ENCODE peak calls at places on chromosomes 12 and 14, in four cellular contexts. T is GM12878, H is left ventricle myocardium inferior, W is left lung. P is an unnamed sample.

GRCh38 chr12:47722926-47723631 is 2.2 kb downstream of the ENDOU start:
- DNase-seq in T (no peak), H (no peak), W (no peak), P (no peak)

GRCh38 chr12:104458645-104459555 is 2.2 kb downstream of the CHST11 start:
- DNase-seq in T (no peak), H (peak; percentile 20), W (peak; percentile 47), P (no peak)

GRCh38 chr14:24831677-24832076 is 197.7 kb upstream of the GZMB start:
- DNase-seq in T (no peak), H (no peak), W (no peak), P (no peak)

GRCh38 chr12:45425426-45425825 is 209.5 kb downstream of the ANO6 start:
- DNase-seq in T (no peak), H (no peak), W (no peak), P (no peak)

GRCh38 chr14:57822081-57822480 is 43.8 kb downstream of the SLC35F4 start:
- DNase-seq in T (no peak), H (no peak), W (no peak), P (no peak)

GRCh38 chr12:98064501-98064900 is 450.9 kb upstream of the TMPO start:
- DNase-seq in T (no peak), H (no peak), W (no peak), P (no peak)

GRCh38 chr14:39841088-39841487 is 408.9 kb upstream of the FBXO33 start:
- DNase-seq in T (no peak), H (no peak), W (no peak), P (no peak)

GRCh38 chr14:95685978-95686922 is at the start of gene TCL1B:
- DNase-seq in T (no peak), H (no peak), W (no peak), P (no peak)

GRCh38 chr12:99170026-99170425 is 477.5 kb upstream of the GARIN6 start:
- DNase-seq in T (no peak), H (no peak), W (no peak), P (no peak)

GRCh38 chr12:98058838-98059237 is 456.6 kb upstream of the TMPO start:
- DNase-seq in T (no peak), H (no peak), W (no peak), P (no peak)

GRCh38 chr12:617304-617915 is 45.8 kb downstream of the NINJ2 start:
- DNase-seq in T (no peak), H (peak; percentile 74), W (peak; percentile 83), P (no peak)

GRCh38 chr12:19030180-19030579 is 99.4 kb upstream of the PLEKHA5 start:
- DNase-seq in T (no peak), H (no peak), W (no peak), P (no peak)

GRCh38 chr12:132248439-132249157 is 80.8 kb downstream of the GALNT9 start:
- DNase-seq in T (no peak), H (no peak), W (no peak), P (no peak)

GRCh38 chr12:52906049-52906645 is 1.3 kb upstream of the KRT8 start:
- DNase-seq in T (no peak), H (no peak), W (no peak), P (no peak)

GRCh38 chr14:30655124-30655523 is 33.0 kb downstream of the SCFD1 start:
- DNase-seq in T (no peak), H (no peak), W (no peak), P (no peak)

GRCh38 chr12:109735051-109735521 is 21.5 kb downstream of the FAM222A start:
- DNase-seq in T (no peak), H (peak; percentile 2), W (peak; percentile 24), P (no peak)

GRCh38 chr14:71905031-71905430 is 27.2 kb upstream of the RGS6 start:
- DNase-seq in T (no peak), H (no peak), W (no peak), P (no peak)

GRCh38 chr12:59780605-59781135 is 184.8 kb downstream of the SLC16A7 start:
- DNase-seq in T (no peak), H (no peak), W (no peak), P (no peak)

GRCh38 chr14:97641827-97642226 is 844.6 kb downstream of the VRK1 start:
- DNase-seq in T (no peak), H (no peak), W (no peak), P (no peak)

GRCh38 chr14:90830931-90831701 is 14.9 kb upstream of the TTC7B start:
- DNase-seq in T (no peak), H (no peak), W (no peak), P (no peak)

GRCh38 chr12:122022393-122023338 is 982 bp downstream of the BCL7A start:
- DNase-seq in T (no peak), H (peak; percentile 32), W (no peak), P (no peak)

GRCh38 chr14:67166450-67166853 is 22.8 kb upstream of the GARIN2 start:
- DNase-seq in T (no peak), H (no peak), W (no peak), P (no peak)

GRCh38 chr12:129226005-129226404 is 372.7 kb downstream of the GLT1D1 start:
- DNase-seq in T (no peak), H (no peak), W (no peak), P (no peak)

GRCh38 chr14:105315211-105315721 is 718 bp downstream of the PACS2 start:
- DNase-seq in T (no peak), H (no peak), W (peak; percentile 53), P (no peak)
- H3K4me3 ChIP-seq in T (peak overlapping the region; percentile 80), H (peak overlapping the region; percentile 83), W (peak overlapping the region; percentile 65), P (peak overlapping the region; percentile 89)

DNA sequence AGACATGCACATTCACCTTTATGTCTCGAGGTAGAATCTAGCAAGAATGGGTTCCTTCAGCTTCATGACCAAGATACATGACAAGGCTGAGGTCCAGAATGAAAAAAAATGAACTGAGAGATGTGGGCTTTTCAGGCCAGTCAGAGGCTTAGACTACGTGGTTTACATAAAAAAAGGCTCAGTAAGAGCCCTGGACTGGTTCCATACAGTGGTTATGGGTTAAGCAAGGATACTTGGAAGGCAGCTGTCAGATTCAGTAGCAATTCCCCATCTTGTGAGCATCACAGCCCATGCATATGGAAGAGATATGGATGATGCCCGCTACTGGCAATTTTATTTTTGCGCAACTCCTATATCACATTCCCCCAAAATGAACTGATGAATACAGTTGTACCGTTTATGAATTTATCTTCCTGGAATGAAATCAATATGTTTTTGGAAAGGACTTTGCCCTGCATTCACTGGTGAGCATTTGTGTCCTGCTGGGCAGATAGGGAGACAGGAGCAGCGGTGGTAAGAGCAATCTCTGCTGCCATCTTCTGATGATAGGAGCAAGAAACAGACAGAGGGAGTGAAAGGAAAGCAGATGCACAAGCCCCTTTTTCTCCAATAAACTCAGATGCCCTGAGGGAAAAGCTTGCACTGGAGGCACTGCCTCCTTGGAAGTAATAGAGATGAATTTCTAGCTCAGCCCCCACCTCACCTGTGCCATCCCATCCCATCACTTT is 280.4 kb downstream of the GALC start:
- DNase-seq in T (no peak), H (no peak), W (no peak), P (no peak)
- TF ChIP-seq CTCF in T (no peak), H (no peak), W (no peak), P (no peak)

GRCh38 chr14:44168566-44168965 is 338.5 kb downstream of the FSCB start:
- DNase-seq in T (no peak), H (no peak), W (no peak), P (no peak)
- H3K27ac ChIP-seq in T (no peak overlapping the region), H (no peak overlapping the region), W (no peak overlapping the region), P (no peak overlapping the region)

DNA sequence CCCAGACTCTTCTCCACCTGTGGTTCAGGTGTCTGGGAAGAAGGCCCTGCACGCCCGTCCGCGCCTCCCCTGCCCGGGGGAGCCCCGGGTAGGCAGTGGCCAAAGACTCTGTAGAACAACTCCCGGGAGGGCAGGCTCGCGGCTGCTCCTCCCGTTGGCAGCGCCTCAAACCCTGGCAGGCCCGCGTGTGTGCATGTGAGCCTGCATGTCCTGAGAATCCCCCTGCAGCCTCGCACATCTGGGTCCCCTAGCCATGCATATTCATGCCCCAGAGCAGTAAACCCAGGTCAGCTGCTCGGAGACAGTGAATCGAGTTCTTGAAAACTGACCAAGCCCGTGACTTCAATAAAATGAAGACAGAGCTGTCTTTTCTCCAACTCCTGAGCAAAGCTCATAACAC is 165.9 kb downstream of the MON2 start:
- DNase-seq in T (no peak), H (peak; percentile 61), W (peak; percentile 40), P (no peak)
- H3K4me3 ChIP-seq in T (peak overlapping the region; percentile 61), H (peak overlapping the region; percentile 77), W (peak overlapping the region; percentile 46), P (peak overlapping the region; percentile 69)

GRCh38 chr12:111033281-111034147 is 113.1 kb upstream of the MYL2 start:
- DNase-seq in T (no peak), H (no peak), W (no peak), P (no peak)
- TF ChIP-seq CTCF in T (no peak), H (peak; percentile 21), W (no peak), P (no peak)